ENCODE peak calls at places on chromosome 14, in ten cellular contexts. L is suprapubic skin, R is GM12878, W is K562, V is A549, I is ovary, N is transverse colon, F is H1, T is SK-N-SH, A is sigmoid colon. O is an unnamed sample.

GRCh38 chr14:104795781-104796681 is 483 bp upstream of the AKT1 start:
- DNase-seq in T (peak), I (peak), V (no peak), N (peak), W (peak), F (no peak), A (no peak), R (no peak), L (no peak), O (peak)

GRCh38 chr14:61438860-61439765 is 117.7 kb downstream of the PRKCH start:
- DNase-seq in V (peak), T (no peak), I (no peak), R (peak), W (no peak), F (no peak), A (no peak), L (no peak), N (peak), O (peak)

GRCh38 chr14:22478247-22478646 is 110.8 kb downstream of the DAD1 start:
- DNase-seq in R (no peak), A (no peak), W (no peak), T (no peak), I (no peak), V (no peak), F (no peak), N (no peak), L (no peak), O (no peak)

GRCh38 chr14:34423445-34423844 is 38.6 kb downstream of the SPTSSA start:
- DNase-seq in W (no peak), F (no peak), A (no peak), N (no peak), I (no peak), R (no peak), V (no peak), T (peak), L (no peak), O (no peak)

GRCh38 chr14:98069712-98070133 is 1202.3 kb downstream of the BCL11B start:
- DNase-seq in W (no peak), L (no peak), F (peak), R (no peak), N (no peak), T (no peak), I (no peak), A (no peak), V (peak), O (no peak)

GRCh38 chr14:73491977-73492552 is 1.3 kb downstream of the RIOX1 start:
- DNase-seq in L (no peak), F (no peak), I (no peak), W (no peak), V (no peak), N (no peak), T (no peak), A (peak), R (no peak), O (no peak)

GRCh38 chr14:34437729-34438080 is 24.3 kb downstream of the SPTSSA start:
- DNase-seq in V (no peak), A (no peak), I (no peak), W (no peak), T (no peak), F (no peak), R (no peak), N (no peak), L (no peak), O (no peak)

GRCh38 chr14:75646762-75647161 is 13.9 kb downstream of the ERG28 start:
- DNase-seq in V (no peak), W (no peak), A (no peak), T (no peak), R (no peak), I (no peak), F (no peak), N (no peak), L (no peak), O (no peak)

GRCh38 chr14:103630364-103631108 is 1.5 kb downstream of the KLC1 start:
- DNase-seq in A (no peak), F (no peak), T (no peak), I (no peak), R (no peak), N (no peak), L (no peak), W (no peak), V (no peak), O (no peak)

GRCh38 chr14:68182492-68182891 is 362.9 kb downstream of the RAD51B start:
- DNase-seq in T (no peak), V (no peak), L (no peak), I (no peak), R (peak), W (no peak), A (no peak), N (no peak), F (no peak), O (no peak)

GRCh38 chr14:85811340-85811739 is 281.4 kb downstream of the FLRT2 start:
- DNase-seq in N (no peak), F (no peak), R (no peak), I (no peak), W (no peak), A (no peak), V (no peak), L (no peak), T (no peak), O (no peak)

GRCh38 chr14:86257973-86258372 is 728.0 kb downstream of the FLRT2 start:
- DNase-seq in W (no peak), I (no peak), T (no peak), L (no peak), V (no peak), N (no peak), F (no peak), A (no peak), R (no peak), O (no peak)

GRCh38 chr14:20503905-20504304 is 1.4 kb upstream of the RNASE10 start:
- DNase-seq in I (no peak), W (no peak), V (no peak), L (no peak), T (no peak), A (no peak), R (no peak), N (no peak), F (no peak), O (no peak)

GRCh38 chr14:37931998-37932397 is 275.7 kb upstream of the SSTR1 start:
- DNase-seq in I (no peak), T (no peak), W (no peak), N (no peak), L (no peak), V (no peak), R (no peak), A (no peak), F (no peak), O (no peak)

GRCh38 chr14:28101992-28102391 is 664.6 kb upstream of the FOXG1 start:
- DNase-seq in F (no peak), R (no peak), T (peak), L (no peak), I (no peak), N (no peak), A (no peak), V (no peak), W (no peak), O (no peak)

GRCh38 chr14:105487449-105487985 is 831 bp downstream of the CRIP1 start:
- DNase-seq in N (peak), T (no peak), W (no peak), R (no peak), L (no peak), A (no peak), V (no peak), I (no peak), F (peak), O (peak)

GRCh38 chr14:21104448-21105060 is 3.7 kb downstream of the TMEM253 start:
- DNase-seq in W (peak), N (peak), R (no peak), L (peak), I (peak), A (peak), T (peak), F (no peak), V (peak), O (peak)

GRCh38 chr14:58430156-58430555 is 2.6 kb downstream of the KIAA0586 start:
- DNase-seq in V (no peak), T (no peak), N (no peak), I (no peak), F (no peak), L (no peak), W (no peak), R (no peak), A (no peak), O (no peak)

GRCh38 chr14:22291406-22291805 is 297.6 kb downstream of the DAD1 start:
- DNase-seq in V (no peak), R (no peak), T (no peak), A (no peak), N (no peak), L (no peak), F (no peak), W (no peak), I (no peak), O (no peak)

GRCh38 chr14:100536721-100537700 is 50.2 kb downstream of the BEGAIN start:
- DNase-seq in W (no peak), I (peak), R (no peak), L (peak), A (peak), F (peak), N (peak), T (peak), V (no peak), O (peak)

GRCh38 chr14:94036328-94037167 is 10.4 kb downstream of the OTUB2 start:
- DNase-seq in N (peak), F (peak), V (peak), W (peak), A (no peak), L (no peak), I (peak), R (no peak), T (peak), O (peak)

GRCh38 chr14:39472078-39472477 is 39.8 kb upstream of the FBXO33 start:
- DNase-seq in F (no peak), A (no peak), I (no peak), R (no peak), W (no peak), T (no peak), N (no peak), V (no peak), L (no peak), O (no peak)

GRCh38 chr14:52267501-52268190 is at the start of gene PTGDR:
- DNase-seq in F (peak), W (no peak), A (no peak), T (peak), I (peak), L (no peak), V (no peak), R (no peak), N (peak), O (peak)

DNA sequence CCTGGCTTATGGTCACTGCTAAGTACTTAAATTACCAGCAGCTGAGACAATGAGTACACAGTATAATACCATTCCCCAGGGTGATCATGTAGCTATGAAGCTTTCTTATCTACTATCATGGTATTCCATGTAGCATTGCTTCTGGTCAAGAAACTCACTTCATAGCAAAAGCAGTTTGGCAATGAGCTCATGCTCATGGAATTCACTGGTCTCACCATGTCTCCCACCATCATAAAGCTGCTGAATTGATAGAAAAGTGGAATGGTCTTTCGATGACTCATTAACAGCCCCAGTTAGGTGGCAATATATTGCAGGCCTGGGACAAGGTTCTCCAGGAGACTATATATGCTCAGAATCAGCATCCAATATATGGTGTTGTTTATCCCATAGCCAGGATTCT is 553.7 kb downstream of the FOXG1 start:
- DNase-seq in R (no peak), W (no peak), N (no peak), V (no peak), T (no peak), L (no peak), F (no peak), A (no peak), I (no peak), O (no peak)
- TF ChIP-seq EP300 in R (no peak), W (no peak), N (no peak), V (no peak), T (no peak), L (no peak), F (no peak), A (no peak), I (no peak), O (no peak)

DNA sequence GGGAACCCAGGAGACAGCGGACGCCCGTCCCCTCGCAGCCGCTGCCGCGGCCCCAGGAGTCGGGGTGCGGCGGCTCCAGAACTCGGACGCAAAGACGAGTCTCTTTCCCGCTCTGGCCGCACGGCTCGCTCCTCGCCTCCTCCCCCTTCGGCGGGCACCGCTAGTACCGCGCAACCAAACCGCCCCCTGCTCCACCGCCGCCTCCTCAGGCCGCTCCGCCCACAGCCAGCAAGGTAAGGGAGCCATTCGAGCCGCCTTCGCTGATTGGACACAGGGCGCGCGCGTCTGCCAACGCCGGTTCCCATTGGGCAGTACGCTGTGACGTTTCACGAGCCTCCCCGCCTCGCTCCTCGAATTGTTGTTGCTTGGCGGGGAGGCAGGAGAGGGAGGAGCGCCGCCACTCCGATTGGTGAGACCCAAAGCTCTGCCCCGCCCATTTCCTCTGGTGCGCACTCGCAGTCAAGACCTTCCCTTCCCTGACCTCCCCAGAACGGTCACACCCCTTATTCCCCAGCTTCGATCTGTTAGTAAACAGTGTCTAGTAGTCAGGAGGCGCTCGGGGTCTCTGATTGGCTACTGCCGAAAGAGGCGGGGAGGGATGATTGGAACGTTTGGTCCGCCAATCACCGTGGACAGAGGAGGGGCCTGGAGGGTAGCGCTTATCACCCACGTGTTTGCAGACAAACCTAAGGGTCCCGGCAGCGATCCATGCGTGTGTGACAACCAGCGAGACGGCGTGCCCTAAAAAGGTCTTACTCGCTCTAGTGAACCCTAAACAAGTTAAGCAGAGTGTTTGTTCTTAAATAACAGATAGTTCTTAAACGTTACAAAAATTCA is at the start of gene RPS6KA5:
- DNase-seq in V (peak), W (peak), T (peak), F (peak), R (peak), N (peak), I (peak), L (peak), A (peak), O (peak)
- TF ChIP-seq CTCF in V (no peak), W (no peak), T (no peak), F (no peak), R (no peak), N (no peak), I (peak), L (no peak), A (peak), O (peak)

DNA sequence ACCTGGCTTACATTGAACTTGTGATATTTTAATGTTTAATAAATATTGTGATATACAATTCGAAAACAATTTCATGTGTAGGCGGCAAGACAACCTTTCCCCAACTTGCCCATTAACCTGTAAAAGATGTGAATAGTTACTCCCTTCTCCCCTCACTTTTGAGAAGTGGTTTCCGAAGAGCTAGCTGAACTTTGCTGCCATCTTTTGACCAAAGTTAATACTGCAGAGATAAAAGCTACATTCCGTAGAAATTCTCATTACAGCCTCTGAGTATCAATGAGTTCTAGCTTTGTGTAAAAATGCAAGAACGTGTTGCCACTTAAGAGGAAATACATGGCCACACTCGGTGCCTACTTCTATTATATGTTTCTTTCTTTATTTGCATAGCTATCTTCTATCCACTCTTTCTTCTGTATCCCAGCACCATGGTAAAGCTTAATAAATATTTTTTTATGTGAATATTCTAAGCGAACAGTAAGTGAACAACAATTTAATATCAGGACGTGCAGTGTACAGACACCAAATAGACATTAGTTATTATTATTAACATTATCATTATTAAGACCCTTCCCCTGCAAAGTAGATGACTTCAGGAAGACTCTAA is 105.1 kb upstream of the TMEM260 start:
- DNase-seq in V (peak), L (no peak), A (no peak), T (peak), I (no peak), R (no peak), F (no peak), W (peak), N (no peak), O (no peak)
- TF ChIP-seq EP300 in V (no peak), L (no peak), A (no peak), T (no peak), I (no peak), R (no peak), F (no peak), W (no peak), N (no peak), O (no peak)

DNA sequence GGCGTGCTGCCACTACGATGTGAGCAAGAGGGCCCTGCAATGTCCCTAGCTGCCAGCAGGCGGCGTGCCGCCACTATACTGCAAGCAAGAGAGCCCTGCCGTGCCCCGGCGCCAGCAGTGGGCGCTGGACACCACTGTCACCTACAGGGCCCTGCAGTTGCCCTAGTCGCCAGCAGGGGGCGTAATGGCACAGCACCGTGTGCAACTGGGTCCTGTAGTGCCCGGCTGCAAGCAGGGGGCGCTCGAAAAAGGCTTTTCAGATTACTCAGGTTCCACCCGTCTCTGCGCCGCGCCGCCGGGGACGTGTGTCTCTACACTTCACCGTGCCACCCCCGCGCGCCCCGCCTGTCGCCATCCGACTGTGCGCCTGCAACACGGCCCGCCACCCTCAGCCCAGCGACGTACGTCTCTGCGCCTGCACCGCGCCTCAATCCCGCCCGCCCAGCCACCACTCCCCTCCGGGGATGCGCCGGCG is 1356.9 kb downstream of the TMEM121 start:
- DNase-seq in T (peak), W (peak), F (peak), A (no peak), L (no peak), V (peak), N (no peak), R (no peak), I (peak), O (no peak)
- TF ChIP-seq CTCF in T (peak), W (peak), F (peak), A (no peak), L (peak), V (no peak), N (peak), R (peak), I (no peak), O (peak)

DNA sequence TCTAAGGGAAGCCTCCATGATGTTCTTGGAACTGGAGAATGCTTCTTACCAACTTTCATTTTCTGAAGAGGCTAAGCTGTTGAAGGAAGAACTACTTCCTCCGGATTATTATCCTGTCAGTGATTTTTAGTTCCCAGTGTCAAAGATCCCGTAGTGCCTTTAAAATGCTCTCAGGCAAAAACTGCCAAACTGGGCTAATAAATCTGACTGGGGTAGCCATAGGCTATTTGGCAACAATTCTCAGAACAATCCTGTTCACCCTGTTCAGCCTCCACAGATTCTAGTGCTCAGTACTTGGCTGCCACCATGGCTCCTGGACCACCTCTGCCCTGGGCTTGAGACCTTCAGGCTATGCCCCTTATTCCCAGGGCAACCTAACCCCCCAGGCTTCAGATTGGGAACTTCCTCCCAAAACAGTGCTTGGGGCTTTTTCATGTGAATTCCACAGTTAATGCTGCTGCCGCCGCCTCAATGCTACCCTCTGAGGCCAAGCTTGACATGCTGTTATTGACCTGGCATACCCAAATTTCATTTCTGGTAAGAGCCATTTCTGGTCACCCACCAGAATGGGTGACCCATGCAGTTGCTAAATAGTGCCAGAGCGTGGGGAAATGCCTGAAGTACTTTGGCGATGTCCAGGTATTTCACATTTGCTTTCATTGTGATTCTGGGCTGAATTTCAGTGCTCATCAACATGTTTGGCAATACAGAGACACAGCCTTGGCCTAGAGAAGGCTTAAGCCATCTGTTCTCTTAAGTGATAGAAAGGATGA is 110.0 kb upstream of the ARHGAP5 start:
- DNase-seq in R (no peak), L (no peak), A (no peak), F (no peak), I (no peak), W (no peak), N (no peak), V (no peak), T (no peak), O (no peak)
- TF ChIP-seq EP300 in R (no peak), L (no peak), A (no peak), F (no peak), I (no peak), W (no peak), N (no peak), V (no peak), T (no peak), O (no peak)

DNA sequence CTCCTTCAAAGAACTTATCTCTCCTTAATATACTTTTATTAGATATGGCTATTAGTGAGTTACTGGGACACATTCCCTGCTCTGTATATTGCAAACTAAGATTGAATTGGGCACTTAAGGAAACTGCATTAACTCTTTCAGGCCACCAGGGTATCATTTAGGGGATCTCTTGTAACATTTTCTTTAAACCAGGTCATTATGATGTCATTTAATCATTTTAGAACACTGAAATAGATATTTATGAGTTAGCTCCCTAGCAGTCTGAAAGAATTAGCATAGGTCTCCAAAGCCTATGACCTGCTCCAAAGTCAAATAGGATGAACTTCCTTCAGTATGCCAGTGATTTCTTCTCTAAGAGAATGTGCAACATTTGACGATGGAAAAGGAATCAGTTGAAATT is 506.9 kb downstream of the FOXG1 start:
- DNase-seq in F (no peak), T (no peak), R (no peak), I (no peak), V (no peak), N (no peak), A (no peak), W (no peak), L (no peak), O (no peak)
- TF ChIP-seq CTCF in F (no peak), T (peak), R (no peak), I (no peak), V (no peak), N (no peak), A (no peak), W (no peak), L (no peak), O (no peak)

GRCh38 chr14:24892730-24893059 is 157.3 kb downstream of the STXBP6 start:
- DNase-seq in F (no peak), V (no peak), T (no peak), L (no peak), A (no peak), W (no peak), I (no peak), N (no peak), R (no peak), O (no peak)
- TF ChIP-seq EP300 in F (no peak), V (no peak), T (no peak), L (no peak), A (no peak), W (no peak), I (no peak), N (no peak), R (no peak), O (no peak)

GRCh38 chr14:36495666-36496065 is 24.4 kb downstream of the NKX2-1 start:
- DNase-seq in T (no peak), A (no peak), V (no peak), I (no peak), W (no peak), F (no peak), N (no peak), R (no peak), L (no peak), O (no peak)
- TF ChIP-seq CTCF in T (no peak), A (no peak), V (no peak), I (no peak), W (no peak), F (no peak), N (no peak), R (no peak), L (no peak), O (no peak)

O was measured in stomach.